ENCODE peak calls at places on chromosomes 3 and 15, in nine cellular contexts. One of them, this sample, is unnamed. For H3K9me3, the result is how much of the 10 kb centered on the place peaks cover.

GRCh38 chr15:89615135-89615534 is 39.9 kb downstream of the TICRR start:
- DNase-seq in GM12878: no peak
- DNase-seq in esophagus squamous epithelium: no peak
- DNase-seq in suprapubic skin: no peak
- DNase-seq in heart left ventricle: no peak
- DNase-seq in breast epithelium: no peak
- DNase-seq in body of pancreas: no peak
- DNase-seq in IMR-90: no peak
- DNase-seq in uterus: no peak
- DNase-seq in this sample: no peak

GRCh38 chr3:134904796-134905646 is 110.0 kb downstream of the EPHB1 start:
- DNase-seq in GM12878: peak
- DNase-seq in suprapubic skin: peak
- DNase-seq in esophagus squamous epithelium: no peak
- DNase-seq in uterus: no peak
- DNase-seq in heart left ventricle: no peak
- DNase-seq in breast epithelium: no peak
- DNase-seq in IMR-90: no peak
- DNase-seq in body of pancreas: no peak
- DNase-seq in this sample: no peak

GRCh38 chr3:155282416-155283091 is 10.9 kb downstream of the STRIT1 start:
- DNase-seq in GM12878: no peak
- DNase-seq in uterus: no peak
- DNase-seq in body of pancreas: no peak
- DNase-seq in heart left ventricle: no peak
- DNase-seq in IMR-90: peak
- DNase-seq in suprapubic skin: no peak
- DNase-seq in breast epithelium: no peak
- DNase-seq in esophagus squamous epithelium: no peak
- DNase-seq in this sample: no peak

GRCh38 chr15:56261854-56262509 is 18.3 kb upstream of the RFX7 start:
- DNase-seq in breast epithelium: peak
- DNase-seq in esophagus squamous epithelium: no peak
- DNase-seq in uterus: no peak
- DNase-seq in GM12878: no peak
- DNase-seq in IMR-90: no peak
- DNase-seq in body of pancreas: peak
- DNase-seq in suprapubic skin: no peak
- DNase-seq in heart left ventricle: no peak
- DNase-seq in this sample: no peak

GRCh38 chr15:34984884-34985630 is 3.0 kb downstream of the ZNF770 start:
- DNase-seq in GM12878: no peak
- DNase-seq in suprapubic skin: no peak
- DNase-seq in breast epithelium: no peak
- DNase-seq in uterus: no peak
- DNase-seq in body of pancreas: no peak
- DNase-seq in heart left ventricle: peak
- DNase-seq in esophagus squamous epithelium: no peak
- DNase-seq in IMR-90: peak
- DNase-seq in this sample: no peak

GRCh38 chr3:126083511-126083912 is 412 bp downstream of the SLC41A3 start:
- DNase-seq in uterus: no peak
- DNase-seq in suprapubic skin: no peak
- DNase-seq in breast epithelium: peak
- DNase-seq in esophagus squamous epithelium: no peak
- DNase-seq in body of pancreas: peak
- DNase-seq in IMR-90: peak
- DNase-seq in heart left ventricle: no peak
- DNase-seq in GM12878: no peak
- DNase-seq in this sample: no peak

GRCh38 chr3:3851621-3852323 is 52.5 kb downstream of the LRRN1 start:
- DNase-seq in body of pancreas: no peak
- DNase-seq in heart left ventricle: no peak
- DNase-seq in suprapubic skin: no peak
- DNase-seq in IMR-90: no peak
- DNase-seq in esophagus squamous epithelium: no peak
- DNase-seq in GM12878: no peak
- DNase-seq in breast epithelium: no peak
- DNase-seq in uterus: no peak
- DNase-seq in this sample: no peak

GRCh38 chr15:89379818-89380217 is 45.2 kb upstream of the POLG start:
- DNase-seq in body of pancreas: no peak
- DNase-seq in esophagus squamous epithelium: no peak
- DNase-seq in heart left ventricle: no peak
- DNase-seq in breast epithelium: peak
- DNase-seq in GM12878: no peak
- DNase-seq in IMR-90: no peak
- DNase-seq in uterus: no peak
- DNase-seq in suprapubic skin: no peak
- DNase-seq in this sample: no peak

GRCh38 chr3:124634210-124635168 is 95.8 kb upstream of the UMPS start:
- DNase-seq in breast epithelium: no peak
- DNase-seq in IMR-90: no peak
- DNase-seq in heart left ventricle: no peak
- DNase-seq in esophagus squamous epithelium: no peak
- DNase-seq in body of pancreas: no peak
- DNase-seq in suprapubic skin: no peak
- DNase-seq in uterus: no peak
- DNase-seq in GM12878: no peak
- DNase-seq in this sample: no peak

GRCh38 chr3:55296035-55296434 is 191.1 kb downstream of the WNT5A start:
- DNase-seq in uterus: no peak
- DNase-seq in body of pancreas: no peak
- DNase-seq in heart left ventricle: no peak
- DNase-seq in breast epithelium: no peak
- DNase-seq in IMR-90: peak
- DNase-seq in suprapubic skin: no peak
- DNase-seq in esophagus squamous epithelium: no peak
- DNase-seq in GM12878: no peak
- DNase-seq in this sample: no peak

GRCh38 chr15:68143129-68143528 is 62.0 kb downstream of the CALML4 start:
- DNase-seq in uterus: no peak
- DNase-seq in breast epithelium: no peak
- DNase-seq in IMR-90: no peak
- DNase-seq in GM12878: no peak
- DNase-seq in esophagus squamous epithelium: no peak
- DNase-seq in suprapubic skin: no peak
- DNase-seq in heart left ventricle: no peak
- DNase-seq in body of pancreas: no peak
- DNase-seq in this sample: no peak

GRCh38 chr15:65249641-65250040 is 37.0 kb downstream of the PARP16 start:
- DNase-seq in body of pancreas: no peak
- DNase-seq in uterus: no peak
- DNase-seq in GM12878: peak
- DNase-seq in IMR-90: peak
- DNase-seq in heart left ventricle: no peak
- DNase-seq in breast epithelium: no peak
- DNase-seq in esophagus squamous epithelium: no peak
- DNase-seq in suprapubic skin: no peak
- DNase-seq in this sample: no peak

GRCh38 chr3:24965706-24966105 is 462.4 kb upstream of the RARB start:
- DNase-seq in body of pancreas: no peak
- DNase-seq in IMR-90: no peak
- DNase-seq in breast epithelium: no peak
- DNase-seq in suprapubic skin: no peak
- DNase-seq in esophagus squamous epithelium: no peak
- DNase-seq in heart left ventricle: no peak
- DNase-seq in GM12878: no peak
- DNase-seq in uterus: no peak
- DNase-seq in this sample: no peak

GRCh38 chr3:100954990-100955389 is 38.2 kb downstream of the ABI3BP start:
- DNase-seq in heart left ventricle: peak
- DNase-seq in suprapubic skin: no peak
- DNase-seq in GM12878: no peak
- DNase-seq in body of pancreas: peak
- DNase-seq in breast epithelium: no peak
- DNase-seq in uterus: peak
- DNase-seq in IMR-90: peak
- DNase-seq in esophagus squamous epithelium: no peak
- DNase-seq in this sample: peak

GRCh38 chr3:7630925-7631324 is 770.0 kb downstream of the GRM7 start:
- DNase-seq in suprapubic skin: no peak
- DNase-seq in uterus: peak
- DNase-seq in breast epithelium: no peak
- DNase-seq in heart left ventricle: no peak
- DNase-seq in body of pancreas: peak
- DNase-seq in IMR-90: no peak
- DNase-seq in esophagus squamous epithelium: no peak
- DNase-seq in GM12878: no peak
- DNase-seq in this sample: no peak

GRCh38 chr15:51620647-51621046 is 1.9 kb downstream of the DMXL2 start:
- DNase-seq in uterus: no peak
- DNase-seq in suprapubic skin: no peak
- DNase-seq in esophagus squamous epithelium: no peak
- DNase-seq in IMR-90: no peak
- DNase-seq in body of pancreas: no peak
- DNase-seq in heart left ventricle: no peak
- DNase-seq in GM12878: no peak
- DNase-seq in breast epithelium: no peak
- DNase-seq in this sample: no peak

GRCh38 chr3:36942632-36943248 is 2.1 kb downstream of the TRANK1 start:
- DNase-seq in esophagus squamous epithelium: no peak
- DNase-seq in suprapubic skin: no peak
- DNase-seq in uterus: no peak
- DNase-seq in body of pancreas: no peak
- DNase-seq in GM12878: no peak
- DNase-seq in IMR-90: no peak
- DNase-seq in heart left ventricle: no peak
- DNase-seq in breast epithelium: no peak
- DNase-seq in this sample: no peak

GRCh38 chr15:36177590-36178281 is 401.7 kb upstream of the CDIN1 start:
- DNase-seq in heart left ventricle: no peak
- DNase-seq in suprapubic skin: no peak
- DNase-seq in IMR-90: peak
- DNase-seq in uterus: no peak
- DNase-seq in breast epithelium: no peak
- DNase-seq in esophagus squamous epithelium: no peak
- DNase-seq in GM12878: no peak
- DNase-seq in body of pancreas: peak
- DNase-seq in this sample: no peak

GRCh38 chr3:195847061-195847950 is 35.6 kb upstream of the MUC4 start:
- DNase-seq in uterus: no peak
- DNase-seq in body of pancreas: no peak
- DNase-seq in esophagus squamous epithelium: no peak
- DNase-seq in IMR-90: peak
- DNase-seq in heart left ventricle: no peak
- DNase-seq in suprapubic skin: no peak
- DNase-seq in breast epithelium: no peak
- DNase-seq in GM12878: no peak
- DNase-seq in this sample: no peak

GRCh38 chr3:122458992-122459391 is 43.1 kb upstream of the WDR5B start:
- DNase-seq in GM12878: no peak
- DNase-seq in suprapubic skin: no peak
- DNase-seq in heart left ventricle: no peak
- DNase-seq in body of pancreas: no peak
- DNase-seq in breast epithelium: no peak
- DNase-seq in IMR-90: peak
- DNase-seq in esophagus squamous epithelium: no peak
- DNase-seq in uterus: no peak
- DNase-seq in this sample: no peak

GRCh38 chr15:91407237-91407889 is 307.3 kb downstream of the SV2B start:
- DNase-seq in IMR-90: peak
- DNase-seq in suprapubic skin: no peak
- DNase-seq in breast epithelium: no peak
- DNase-seq in GM12878: no peak
- DNase-seq in uterus: no peak
- DNase-seq in body of pancreas: no peak
- DNase-seq in esophagus squamous epithelium: no peak
- DNase-seq in heart left ventricle: peak
- DNase-seq in this sample: no peak

GRCh38 chr3:187042874-187043458 is 96.3 kb downstream of the RPL39L start:
- DNase-seq in IMR-90: no peak
- DNase-seq in GM12878: no peak
- DNase-seq in breast epithelium: no peak
- DNase-seq in uterus: no peak
- DNase-seq in esophagus squamous epithelium: no peak
- DNase-seq in body of pancreas: no peak
- DNase-seq in suprapubic skin: no peak
- DNase-seq in heart left ventricle: no peak
- DNase-seq in this sample: no peak
- TF ChIP-seq POLR2A in IMR-90: no peak
- TF ChIP-seq POLR2A in GM12878: peak
- TF ChIP-seq POLR2A in breast epithelium: no peak
- TF ChIP-seq POLR2A in uterus: no peak
- TF ChIP-seq POLR2A in esophagus squamous epithelium: no peak
- TF ChIP-seq POLR2A in body of pancreas: no peak
- TF ChIP-seq POLR2A in suprapubic skin: no peak
- TF ChIP-seq POLR2A in heart left ventricle: no peak
- TF ChIP-seq POLR2A in this sample: no peak

GRCh38 chr15:26243382-26243781 is 380.3 kb upstream of the ATP10A start:
- DNase-seq in uterus: no peak
- DNase-seq in body of pancreas: no peak
- DNase-seq in esophagus squamous epithelium: no peak
- DNase-seq in GM12878: no peak
- DNase-seq in suprapubic skin: no peak
- DNase-seq in heart left ventricle: no peak
- DNase-seq in IMR-90: no peak
- DNase-seq in breast epithelium: no peak
- DNase-seq in this sample: no peak

GRCh38 chr15:26242565-26242964 is 379.4 kb upstream of the ATP10A start:
- DNase-seq in suprapubic skin: no peak
- DNase-seq in GM12878: no peak
- DNase-seq in heart left ventricle: no peak
- DNase-seq in uterus: no peak
- DNase-seq in breast epithelium: no peak
- DNase-seq in IMR-90: no peak
- DNase-seq in esophagus squamous epithelium: no peak
- DNase-seq in body of pancreas: no peak
- DNase-seq in this sample: no peak
- H3K9me3 ChIP-seq in suprapubic skin: under half
- H3K9me3 ChIP-seq in GM12878: under half
- H3K9me3 ChIP-seq in heart left ventricle: under half
- H3K9me3 ChIP-seq in uterus: under half
- H3K9me3 ChIP-seq in breast epithelium: under half
- H3K9me3 ChIP-seq in IMR-90: under half
- H3K9me3 ChIP-seq in esophagus squamous epithelium: under half
- H3K9me3 ChIP-seq in body of pancreas: under half
- H3K9me3 ChIP-seq in this sample: under half

GRCh38 chr3:72152551-72153476 is 367.9 kb upstream of the PROK2 start:
- DNase-seq in uterus: peak
- DNase-seq in esophagus squamous epithelium: no peak
- DNase-seq in body of pancreas: peak
- DNase-seq in heart left ventricle: peak
- DNase-seq in GM12878: no peak
- DNase-seq in suprapubic skin: no peak
- DNase-seq in IMR-90: peak
- DNase-seq in breast epithelium: peak
- DNase-seq in this sample: no peak
- TF ChIP-seq POLR2A in uterus: no peak
- TF ChIP-seq POLR2A in esophagus squamous epithelium: no peak
- TF ChIP-seq POLR2A in body of pancreas: no peak
- TF ChIP-seq POLR2A in heart left ventricle: no peak
- TF ChIP-seq POLR2A in GM12878: no peak
- TF ChIP-seq POLR2A in suprapubic skin: no peak
- TF ChIP-seq POLR2A in IMR-90: no peak
- TF ChIP-seq POLR2A in breast epithelium: no peak
- TF ChIP-seq POLR2A in this sample: no peak

GRCh38 chr3:119428538-119428937 is 34.9 kb downstream of the TMEM39A start:
- DNase-seq in IMR-90: no peak
- DNase-seq in esophagus squamous epithelium: no peak
- DNase-seq in suprapubic skin: no peak
- DNase-seq in uterus: no peak
- DNase-seq in body of pancreas: no peak
- DNase-seq in heart left ventricle: no peak
- DNase-seq in GM12878: no peak
- DNase-seq in breast epithelium: no peak
- DNase-seq in this sample: no peak

GRCh38 chr3:119427669-119428068 is 35.7 kb downstream of the TMEM39A start:
- DNase-seq in heart left ventricle: no peak
- DNase-seq in esophagus squamous epithelium: no peak
- DNase-seq in uterus: no peak
- DNase-seq in breast epithelium: no peak
- DNase-seq in IMR-90: no peak
- DNase-seq in body of pancreas: no peak
- DNase-seq in GM12878: no peak
- DNase-seq in suprapubic skin: no peak
- DNase-seq in this sample: no peak
- H3K9me3 ChIP-seq in heart left ventricle: under half
- H3K9me3 ChIP-seq in esophagus squamous epithelium: under half
- H3K9me3 ChIP-seq in uterus: under half
- H3K9me3 ChIP-seq in breast epithelium: under half
- H3K9me3 ChIP-seq in IMR-90: under half
- H3K9me3 ChIP-seq in body of pancreas: under half
- H3K9me3 ChIP-seq in GM12878: under half
- H3K9me3 ChIP-seq in suprapubic skin: under half
- H3K9me3 ChIP-seq in this sample: under half